ENCODE peak calls at places on chromosome 3, in seven cellular contexts. O, T, Q, R, L, Y and C are unnamed samples.

GRCh38 chr3:195207731-195208130 is 63.2 kb downstream of the XXYLT1 start:
- DNase-seq in O (peak), T (no peak), Q (no peak), R (no peak), L (no peak), Y (no peak), C (no peak)

GRCh38 chr3:104745313-104745712 is 621.4 kb upstream of the ALCAM start:
- DNase-seq in O (no peak), T (no peak), Q (no peak), R (no peak), L (no peak), Y (no peak), C (no peak)

GRCh38 chr3:195043612-195044144 is 227.3 kb downstream of the XXYLT1 start:
- DNase-seq in O (no peak), T (no peak), Q (no peak), R (no peak), L (no peak), Y (no peak), C (no peak)

GRCh38 chr3:119305271-119305670 is 11.1 kb downstream of the ARHGAP31 start:
- DNase-seq in O (peak), T (no peak), Q (no peak), R (no peak), L (no peak), Y (no peak), C (no peak)

GRCh38 chr3:42772670-42773408 is at the start of gene CCDC13:
- DNase-seq in O (peak), T (peak), Q (peak), R (peak), L (peak), Y (peak), C (peak)

GRCh38 chr3:126414961-126415660 is 20.4 kb downstream of the CFAP100 start:
- DNase-seq in O (no peak), T (no peak), Q (no peak), R (peak), L (no peak), Y (no peak), C (no peak)

GRCh38 chr3:1830851-1831250 is 267.8 kb upstream of the CNTN4 start:
- DNase-seq in O (no peak), T (no peak), Q (no peak), R (no peak), L (no peak), Y (peak), C (no peak)

GRCh38 chr3:43787330-43787729 is 96.6 kb downstream of the ABHD5 start:
- DNase-seq in O (no peak), T (no peak), Q (no peak), R (no peak), L (no peak), Y (no peak), C (no peak)

GRCh38 chr3:60610441-60611112 is 640.7 kb downstream of the FHIT start:
- DNase-seq in O (peak), T (peak), Q (no peak), R (peak), L (no peak), Y (no peak), C (peak)

GRCh38 chr3:83934208-83935150 is 1024.3 kb upstream of the CADM2 start:
- DNase-seq in O (no peak), T (peak), Q (no peak), R (no peak), L (no peak), Y (peak), C (no peak)

GRCh38 chr3:14592390-14592789 is 52.2 kb upstream of the GRIP2 start:
- DNase-seq in O (no peak), T (no peak), Q (no peak), R (no peak), L (no peak), Y (no peak), C (no peak)